ENCODE peak calls at places on chromosome 19, in ten cellular contexts. One of them, this sample, is unnamed.

GRCh38 chr19:3723883-3724282 is 15.7 kb downstream of the TJP3 start:
- DNase-seq in RCC 7860: no peak
- DNase-seq in activated CD4-positive, alpha-beta T cell treated with anti-CD3 and anti-CD28 coated beads, Interleukin-2, amount 50 U/mL, for 48 hours: no peak
- DNase-seq in M059J: no peak
- DNase-seq in AG20443: no peak
- DNase-seq in NCI-H748 treated with DMSO at 0.1 percent for 48 hours: no peak
- DNase-seq in A549: no peak
- DNase-seq in fibroblast of pulmonary artery: no peak
- DNase-seq in left ventricle myocardium superior: no peak
- DNase-seq in activated T-cell treated with anti-CD3 and anti-CD28 coated beads for 1 hour: no peak
- DNase-seq in this sample: no peak

GRCh38 chr19:55812449-55812848 is 19.4 kb downstream of the NLRP11 start:
- DNase-seq in RCC 7860: no peak
- DNase-seq in activated CD4-positive, alpha-beta T cell treated with anti-CD3 and anti-CD28 coated beads, Interleukin-2, amount 50 U/mL, for 48 hours: no peak
- DNase-seq in M059J: no peak
- DNase-seq in AG20443: no peak
- DNase-seq in NCI-H748 treated with DMSO at 0.1 percent for 48 hours: no peak
- DNase-seq in A549: no peak
- DNase-seq in fibroblast of pulmonary artery: no peak
- DNase-seq in left ventricle myocardium superior: no peak
- DNase-seq in activated T-cell treated with anti-CD3 and anti-CD28 coated beads for 1 hour: no peak
- DNase-seq in this sample: no peak

GRCh38 chr19:58381460-58382220 is 810 bp upstream of the ZNF837 start:
- DNase-seq in RCC 7860: no peak
- DNase-seq in activated CD4-positive, alpha-beta T cell treated with anti-CD3 and anti-CD28 coated beads, Interleukin-2, amount 50 U/mL, for 48 hours: no peak
- DNase-seq in M059J: no peak
- DNase-seq in AG20443: no peak
- DNase-seq in NCI-H748 treated with DMSO at 0.1 percent for 48 hours: no peak
- DNase-seq in A549: no peak
- DNase-seq in fibroblast of pulmonary artery: no peak
- DNase-seq in left ventricle myocardium superior: peak
- DNase-seq in activated T-cell treated with anti-CD3 and anti-CD28 coated beads for 1 hour: no peak
- DNase-seq in this sample: no peak

GRCh38 chr19:43532571-43532961 is 422 bp upstream of the ZNF575 start:
- DNase-seq in RCC 7860: no peak
- DNase-seq in activated CD4-positive, alpha-beta T cell treated with anti-CD3 and anti-CD28 coated beads, Interleukin-2, amount 50 U/mL, for 48 hours: no peak
- DNase-seq in M059J: peak
- DNase-seq in AG20443: no peak
- DNase-seq in NCI-H748 treated with DMSO at 0.1 percent for 48 hours: peak
- DNase-seq in A549: peak
- DNase-seq in fibroblast of pulmonary artery: no peak
- DNase-seq in left ventricle myocardium superior: peak
- DNase-seq in activated T-cell treated with anti-CD3 and anti-CD28 coated beads for 1 hour: no peak
- DNase-seq in this sample: no peak

GRCh38 chr19:48510421-48511268 is 990 bp downstream of the LMTK3 start:
- DNase-seq in RCC 7860: no peak
- DNase-seq in activated CD4-positive, alpha-beta T cell treated with anti-CD3 and anti-CD28 coated beads, Interleukin-2, amount 50 U/mL, for 48 hours: peak
- DNase-seq in M059J: peak
- DNase-seq in AG20443: peak
- DNase-seq in NCI-H748 treated with DMSO at 0.1 percent for 48 hours: peak
- DNase-seq in A549: no peak
- DNase-seq in fibroblast of pulmonary artery: peak
- DNase-seq in left ventricle myocardium superior: peak
- DNase-seq in activated T-cell treated with anti-CD3 and anti-CD28 coated beads for 1 hour: peak
- DNase-seq in this sample: peak

GRCh38 chr19:43416951-43417623 is 2.4 kb downstream of the TEX101 start:
- DNase-seq in RCC 7860: no peak
- DNase-seq in activated CD4-positive, alpha-beta T cell treated with anti-CD3 and anti-CD28 coated beads, Interleukin-2, amount 50 U/mL, for 48 hours: no peak
- DNase-seq in M059J: no peak
- DNase-seq in AG20443: no peak
- DNase-seq in NCI-H748 treated with DMSO at 0.1 percent for 48 hours: no peak
- DNase-seq in A549: no peak
- DNase-seq in fibroblast of pulmonary artery: no peak
- DNase-seq in left ventricle myocardium superior: no peak
- DNase-seq in activated T-cell treated with anti-CD3 and anti-CD28 coated beads for 1 hour: no peak
- DNase-seq in this sample: no peak

GRCh38 chr19:13334801-13335481 is 171.3 kb downstream of the CACNA1A start:
- DNase-seq in RCC 7860: no peak
- DNase-seq in activated CD4-positive, alpha-beta T cell treated with anti-CD3 and anti-CD28 coated beads, Interleukin-2, amount 50 U/mL, for 48 hours: no peak
- DNase-seq in M059J: no peak
- DNase-seq in AG20443: no peak
- DNase-seq in NCI-H748 treated with DMSO at 0.1 percent for 48 hours: no peak
- DNase-seq in A549: no peak
- DNase-seq in fibroblast of pulmonary artery: no peak
- DNase-seq in left ventricle myocardium superior: no peak
- DNase-seq in activated T-cell treated with anti-CD3 and anti-CD28 coated beads for 1 hour: no peak
- DNase-seq in this sample: no peak

GRCh38 chr19:47729468-47729798 is 15.9 kb upstream of the NOP53 start:
- DNase-seq in RCC 7860: peak
- DNase-seq in activated CD4-positive, alpha-beta T cell treated with anti-CD3 and anti-CD28 coated beads, Interleukin-2, amount 50 U/mL, for 48 hours: peak
- DNase-seq in M059J: peak
- DNase-seq in AG20443: peak
- DNase-seq in NCI-H748 treated with DMSO at 0.1 percent for 48 hours: no peak
- DNase-seq in A549: peak
- DNase-seq in fibroblast of pulmonary artery: peak
- DNase-seq in left ventricle myocardium superior: peak
- DNase-seq in activated T-cell treated with anti-CD3 and anti-CD28 coated beads for 1 hour: no peak
- DNase-seq in this sample: no peak

GRCh38 chr19:4108767-4109625 is 14.9 kb downstream of the MAP2K2 start:
- DNase-seq in RCC 7860: no peak
- DNase-seq in activated CD4-positive, alpha-beta T cell treated with anti-CD3 and anti-CD28 coated beads, Interleukin-2, amount 50 U/mL, for 48 hours: peak
- DNase-seq in M059J: no peak
- DNase-seq in AG20443: no peak
- DNase-seq in NCI-H748 treated with DMSO at 0.1 percent for 48 hours: no peak
- DNase-seq in A549: no peak
- DNase-seq in fibroblast of pulmonary artery: no peak
- DNase-seq in left ventricle myocardium superior: no peak
- DNase-seq in activated T-cell treated with anti-CD3 and anti-CD28 coated beads for 1 hour: peak
- DNase-seq in this sample: peak

GRCh38 chr19:2495130-2495641 is 19.3 kb downstream of the GADD45B start:
- DNase-seq in RCC 7860: peak
- DNase-seq in activated CD4-positive, alpha-beta T cell treated with anti-CD3 and anti-CD28 coated beads, Interleukin-2, amount 50 U/mL, for 48 hours: no peak
- DNase-seq in M059J: peak
- DNase-seq in AG20443: peak
- DNase-seq in NCI-H748 treated with DMSO at 0.1 percent for 48 hours: no peak
- DNase-seq in A549: peak
- DNase-seq in fibroblast of pulmonary artery: peak
- DNase-seq in left ventricle myocardium superior: peak
- DNase-seq in activated T-cell treated with anti-CD3 and anti-CD28 coated beads for 1 hour: no peak
- DNase-seq in this sample: no peak

GRCh38 chr19:56294557-56294956 is 20.1 kb downstream of the ZSCAN5A start:
- DNase-seq in RCC 7860: no peak
- DNase-seq in activated CD4-positive, alpha-beta T cell treated with anti-CD3 and anti-CD28 coated beads, Interleukin-2, amount 50 U/mL, for 48 hours: no peak
- DNase-seq in M059J: peak
- DNase-seq in AG20443: no peak
- DNase-seq in NCI-H748 treated with DMSO at 0.1 percent for 48 hours: peak
- DNase-seq in A549: no peak
- DNase-seq in fibroblast of pulmonary artery: no peak
- DNase-seq in left ventricle myocardium superior: no peak
- DNase-seq in activated T-cell treated with anti-CD3 and anti-CD28 coated beads for 1 hour: no peak
- DNase-seq in this sample: no peak

GRCh38 chr19:55247621-55248099 is 11.2 kb downstream of the PPP6R1 start:
- DNase-seq in RCC 7860: no peak
- DNase-seq in activated CD4-positive, alpha-beta T cell treated with anti-CD3 and anti-CD28 coated beads, Interleukin-2, amount 50 U/mL, for 48 hours: no peak
- DNase-seq in M059J: peak
- DNase-seq in AG20443: peak
- DNase-seq in NCI-H748 treated with DMSO at 0.1 percent for 48 hours: no peak
- DNase-seq in A549: peak
- DNase-seq in fibroblast of pulmonary artery: peak
- DNase-seq in left ventricle myocardium superior: peak
- DNase-seq in activated T-cell treated with anti-CD3 and anti-CD28 coated beads for 1 hour: no peak
- DNase-seq in this sample: no peak

GRCh38 chr19:58550362-58551122 is 4.4 kb downstream of the CHMP2A start:
- DNase-seq in RCC 7860: no peak
- DNase-seq in activated CD4-positive, alpha-beta T cell treated with anti-CD3 and anti-CD28 coated beads, Interleukin-2, amount 50 U/mL, for 48 hours: no peak
- DNase-seq in M059J: no peak
- DNase-seq in AG20443: no peak
- DNase-seq in NCI-H748 treated with DMSO at 0.1 percent for 48 hours: no peak
- DNase-seq in A549: no peak
- DNase-seq in fibroblast of pulmonary artery: no peak
- DNase-seq in left ventricle myocardium superior: no peak
- DNase-seq in activated T-cell treated with anti-CD3 and anti-CD28 coated beads for 1 hour: no peak
- DNase-seq in this sample: no peak

GRCh38 chr19:18408053-18408476 is 10.6 kb upstream of the LRRC25 start:
- DNase-seq in RCC 7860: peak
- DNase-seq in activated CD4-positive, alpha-beta T cell treated with anti-CD3 and anti-CD28 coated beads, Interleukin-2, amount 50 U/mL, for 48 hours: peak
- DNase-seq in M059J: no peak
- DNase-seq in AG20443: no peak
- DNase-seq in NCI-H748 treated with DMSO at 0.1 percent for 48 hours: no peak
- DNase-seq in A549: no peak
- DNase-seq in fibroblast of pulmonary artery: no peak
- DNase-seq in left ventricle myocardium superior: peak
- DNase-seq in activated T-cell treated with anti-CD3 and anti-CD28 coated beads for 1 hour: no peak
- DNase-seq in this sample: no peak

GRCh38 chr19:57653689-57654088 is 15.0 kb upstream of the ZSCAN4 start:
- DNase-seq in RCC 7860: no peak
- DNase-seq in activated CD4-positive, alpha-beta T cell treated with anti-CD3 and anti-CD28 coated beads, Interleukin-2, amount 50 U/mL, for 48 hours: no peak
- DNase-seq in M059J: no peak
- DNase-seq in AG20443: no peak
- DNase-seq in NCI-H748 treated with DMSO at 0.1 percent for 48 hours: no peak
- DNase-seq in A549: no peak
- DNase-seq in fibroblast of pulmonary artery: no peak
- DNase-seq in left ventricle myocardium superior: no peak
- DNase-seq in activated T-cell treated with anti-CD3 and anti-CD28 coated beads for 1 hour: no peak
- DNase-seq in this sample: no peak

GRCh38 chr19:48424694-48425219 is 21.0 kb upstream of the GRWD1 start:
- DNase-seq in RCC 7860: peak
- DNase-seq in activated CD4-positive, alpha-beta T cell treated with anti-CD3 and anti-CD28 coated beads, Interleukin-2, amount 50 U/mL, for 48 hours: no peak
- DNase-seq in M059J: peak
- DNase-seq in AG20443: peak
- DNase-seq in NCI-H748 treated with DMSO at 0.1 percent for 48 hours: no peak
- DNase-seq in A549: peak
- DNase-seq in fibroblast of pulmonary artery: peak
- DNase-seq in left ventricle myocardium superior: no peak
- DNase-seq in activated T-cell treated with anti-CD3 and anti-CD28 coated beads for 1 hour: no peak
- DNase-seq in this sample: no peak

GRCh38 chr19:38055655-38056521 is 148.9 kb downstream of the SIPA1L3 start:
- DNase-seq in RCC 7860: no peak
- DNase-seq in activated CD4-positive, alpha-beta T cell treated with anti-CD3 and anti-CD28 coated beads, Interleukin-2, amount 50 U/mL, for 48 hours: no peak
- DNase-seq in M059J: no peak
- DNase-seq in AG20443: no peak
- DNase-seq in NCI-H748 treated with DMSO at 0.1 percent for 48 hours: no peak
- DNase-seq in A549: no peak
- DNase-seq in fibroblast of pulmonary artery: no peak
- DNase-seq in left ventricle myocardium superior: no peak
- DNase-seq in activated T-cell treated with anti-CD3 and anti-CD28 coated beads for 1 hour: no peak
- DNase-seq in this sample: no peak

GRCh38 chr19:37979547-37980082 is 72.6 kb downstream of the SIPA1L3 start:
- DNase-seq in RCC 7860: peak
- DNase-seq in activated CD4-positive, alpha-beta T cell treated with anti-CD3 and anti-CD28 coated beads, Interleukin-2, amount 50 U/mL, for 48 hours: no peak
- DNase-seq in M059J: no peak
- DNase-seq in AG20443: no peak
- DNase-seq in NCI-H748 treated with DMSO at 0.1 percent for 48 hours: no peak
- DNase-seq in A549: no peak
- DNase-seq in fibroblast of pulmonary artery: no peak
- DNase-seq in left ventricle myocardium superior: no peak
- DNase-seq in activated T-cell treated with anti-CD3 and anti-CD28 coated beads for 1 hour: no peak
- DNase-seq in this sample: no peak

This sample was measured in CD8-positive, alpha-beta T cell.